ENCODE peak calls at places on chromosomes 3 and 15, in six cellular contexts. U, W, I, A, V and Q are unnamed samples.
A peak's percentile ranks its signal among the peaks of the same experiment; 100 is the strongest.

GRCh38 chr3:94433811-94434210 is 370.9 kb downstream of the NSUN3 start:
- DNase-seq in U (no peak), W (no peak), I (no peak), A (no peak), V (no peak), Q (no peak)

GRCh38 chr3:122689587-122689986 is 8.9 kb downstream of the PARP14 start:
- DNase-seq in U (no peak), W (no peak), I (no peak), A (no peak), V (no peak), Q (no peak)

GRCh38 chr3:187737401-187738088 is 7.7 kb downstream of the BCL6 start:
- DNase-seq in U (peak; percentile 88), W (peak; percentile 60), I (no peak), A (peak; percentile 84), V (peak; percentile 56), Q (peak; percentile 93)

GRCh38 chr3:184314363-184314699 is at the start of gene EIF4G1:
- DNase-seq in U (peak; percentile 98), W (peak; percentile 96), I (peak; percentile 57), A (peak; percentile 96), V (peak; percentile 94), Q (peak; percentile 98)

GRCh38 chr15:33108518-33108917 is 86.0 kb downstream of the FMN1 start:
- DNase-seq in U (no peak), W (no peak), I (no peak), A (no peak), V (no peak), Q (no peak)

GRCh38 chr15:32687556-32687955 is 30.2 kb upstream of the GREM1 start:
- DNase-seq in U (no peak), W (no peak), I (no peak), A (no peak), V (no peak), Q (no peak)

GRCh38 chr3:69079269-69080159 is 651 bp downstream of the UBA3 start:
- DNase-seq in U (peak; percentile 67), W (no peak), I (no peak), A (peak; percentile 19), V (peak; percentile 33), Q (peak; percentile 72)

GRCh38 chr3:53347261-53348064 is at the start of gene DCP1A:
- DNase-seq in U (peak; percentile 97), W (peak; percentile 95), I (peak; percentile 79), A (peak; percentile 97), V (peak; percentile 98), Q (peak; percentile 96)

GRCh38 chr3:142019794-142020320 is 129.5 kb downstream of the TFDP2 start:
- DNase-seq in U (no peak), W (no peak), I (no peak), A (no peak), V (no peak), Q (no peak)

GRCh38 chr3:146164951-146165350 is 4.0 kb upstream of the PLOD2 start:
- DNase-seq in U (no peak), W (no peak), I (no peak), A (no peak), V (no peak), Q (no peak)

GRCh38 chr15:74815961-74816360 is 3.3 kb downstream of the LMAN1L start:
- DNase-seq in U (no peak), W (no peak), I (no peak), A (peak; percentile 59), V (no peak), Q (no peak)

GRCh38 chr3:71119171-71119570 is 464.4 kb downstream of the FOXP1 start:
- DNase-seq in U (no peak), W (no peak), I (no peak), A (no peak), V (no peak), Q (no peak)

GRCh38 chr3:175836622-175837021 is 977.5 kb downstream of the NAALADL2 start:
- DNase-seq in U (no peak), W (no peak), I (no peak), A (no peak), V (no peak), Q (no peak)

GRCh38 chr15:31318429-31318828 is 8.2 kb upstream of the KLF13 start:
- DNase-seq in U (no peak), W (no peak), I (no peak), A (no peak), V (no peak), Q (peak; percentile 33)

GRCh38 chr3:20225769-20226168 is 39.8 kb upstream of the SGO1 start:
- DNase-seq in U (no peak), W (no peak), I (no peak), A (no peak), V (no peak), Q (no peak)

GRCh38 chr15:46131876-46132275 is 497.0 kb downstream of the SQOR start:
- DNase-seq in U (no peak), W (no peak), I (no peak), A (no peak), V (no peak), Q (no peak)

GRCh38 chr15:66072616-66073361 is 180.8 kb downstream of the MEGF11 start:
- DNase-seq in U (no peak), W (peak; percentile 31), I (no peak), A (peak; percentile 69), V (peak; percentile 41), Q (no peak)

GRCh38 chr3:40704224-40704623 is 179.5 kb downstream of the ZNF621 start:
- DNase-seq in U (no peak), W (no peak), I (no peak), A (no peak), V (no peak), Q (no peak)

GRCh38 chr15:38670142-38671002 is 105.8 kb upstream of the RASGRP1 start:
- DNase-seq in U (no peak), W (no peak), I (peak; percentile 7), A (no peak), V (no peak), Q (no peak)

GRCh38 chr3:9047465-9048346 is 84.4 kb upstream of the RAD18 start:
- DNase-seq in U (no peak), W (no peak), I (no peak), A (no peak), V (no peak), Q (no peak)

GRCh38 chr15:31799711-31800321 is 230.5 kb upstream of the CHRNA7 start:
- DNase-seq in U (no peak), W (no peak), I (no peak), A (no peak), V (no peak), Q (no peak)

GRCh38 chr3:45417949-45418847 is 29.8 kb downstream of the LARS2 start:
- DNase-seq in U (no peak), W (no peak), I (no peak), A (no peak), V (no peak), Q (no peak)

GRCh38 chr3:43102773-43103480 is 3.0 kb downstream of the POMGNT2 start:
- DNase-seq in U (no peak), W (no peak), I (no peak), A (peak; percentile 19), V (no peak), Q (no peak)

GRCh38 chr3:158709666-158710083 is 22.6 kb downstream of the RARRES1 start:
- DNase-seq in U (no peak), W (no peak), I (no peak), A (peak; percentile 74), V (no peak), Q (no peak)

GRCh38 chr3:158712443-158712842 is 19.8 kb downstream of the RARRES1 start:
- DNase-seq in U (no peak), W (no peak), I (no peak), A (no peak), V (no peak), Q (no peak)

GRCh38 chr3:158711886-158712285 is 20.4 kb downstream of the RARRES1 start:
- DNase-seq in U (no peak), W (no peak), I (no peak), A (no peak), V (no peak), Q (no peak)

GRCh38 chr3:158710601-158711000 is 21.7 kb downstream of the RARRES1 start:
- DNase-seq in U (no peak), W (no peak), I (no peak), A (no peak), V (no peak), Q (no peak)

DNA sequence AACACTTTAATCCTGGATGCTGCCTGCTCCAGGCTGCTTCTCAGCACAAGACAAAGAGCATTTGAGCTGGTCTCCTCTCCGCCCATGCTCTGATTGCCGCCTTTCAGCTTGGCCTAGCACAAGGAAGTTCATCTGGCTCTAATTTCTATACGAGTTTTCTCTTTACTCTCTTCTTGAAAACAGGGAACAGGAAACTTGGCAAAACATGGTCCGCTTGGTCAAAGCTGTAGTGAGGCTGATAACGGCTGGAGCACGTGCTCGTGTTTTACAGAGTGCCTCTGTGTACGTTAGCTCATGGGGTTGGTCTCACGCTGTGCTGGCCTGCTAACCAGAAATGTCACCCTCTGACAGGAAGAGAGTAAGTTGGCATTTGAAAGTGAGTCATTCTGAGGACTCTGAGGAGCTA is 19.2 kb downstream of the RARRES1 start:
- DNase-seq in U (no peak), W (no peak), I (no peak), A (peak; percentile 47), V (no peak), Q (no peak)
- H3K4me1 ChIP-seq in U (no peaks in the 10 kb centered on the region), W (no peaks in the 10 kb centered on the region), I (peaks cover 7% of the 10 kb centered on the region), A (peaks cover 37% of the 10 kb centered on the region), V (no peaks in the 10 kb centered on the region), Q (peaks cover 18% of the 10 kb centered on the region)

GRCh38 chr15:98711810-98712209 is 63.5 kb downstream of the IGF1R start:
- DNase-seq in U (no peak), W (no peak), I (no peak), A (no peak), V (no peak), Q (no peak)
- H3K4me1 ChIP-seq in U (peaks cover 22% of the 10 kb centered on the region), W (peaks cover 58% of the 10 kb centered on the region), I (peaks cover 29% of the 10 kb centered on the region), A (peaks cover 44% of the 10 kb centered on the region), V (peaks cover 34% of the 10 kb centered on the region), Q (peaks cover 17% of the 10 kb centered on the region)

GRCh38 chr3:12658593-12659058 is 5.3 kb downstream of the RAF1 start:
- DNase-seq in U (no peak), W (no peak), I (no peak), A (no peak), V (no peak), Q (no peak)

GRCh38 chr3:12655701-12656100 is 8.2 kb downstream of the RAF1 start:
- DNase-seq in U (no peak), W (no peak), I (no peak), A (no peak), V (no peak), Q (no peak)

GRCh38 chr3:12656193-12656592 is 7.7 kb downstream of the RAF1 start:
- DNase-seq in U (no peak), W (no peak), I (no peak), A (no peak), V (no peak), Q (no peak)

GRCh38 chr3:12659316-12660015 is 4.5 kb downstream of the RAF1 start:
- DNase-seq in U (no peak), W (no peak), I (no peak), A (no peak), V (no peak), Q (no peak)

DNA sequence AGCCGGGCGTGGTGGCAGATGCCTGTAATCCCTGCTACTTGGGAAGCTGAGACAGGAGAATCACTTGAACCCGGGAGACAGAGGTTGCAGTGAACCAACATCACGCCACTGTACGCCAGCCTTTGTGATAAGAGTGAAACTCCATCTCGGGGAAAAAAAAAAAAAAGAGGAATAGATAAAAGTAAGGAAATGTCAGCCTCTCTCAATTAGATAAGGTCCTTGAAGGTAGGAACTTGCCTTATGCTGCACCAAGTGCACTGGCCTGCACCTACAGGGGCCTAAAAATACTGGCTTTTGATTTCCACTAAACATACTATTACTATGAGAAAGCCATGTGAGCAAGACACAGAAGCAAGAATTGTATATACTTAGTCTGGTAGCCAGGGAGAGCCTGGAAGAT is 7.1 kb downstream of the RAF1 start:
- DNase-seq in U (no peak), W (no peak), I (no peak), A (no peak), V (no peak), Q (no peak)
- H3K4me1 ChIP-seq in U (peaks cover 17% of the 10 kb centered on the region), W (peaks cover 55% of the 10 kb centered on the region), I (peaks cover 48% of the 10 kb centered on the region), A (peaks cover 68% of the 10 kb centered on the region), V (no peaks in the 10 kb centered on the region), Q (peaks cover 72% of the 10 kb centered on the region)

GRCh38 chr3:172072543-172072942 is 33.2 kb downstream of the FNDC3B start:
- DNase-seq in U (no peak), W (no peak), I (no peak), A (no peak), V (no peak), Q (no peak)
- H3K4me1 ChIP-seq in U (peaks cover 71% of the 10 kb centered on the region), W (peaks cover 82% of the 10 kb centered on the region), I (peaks cover 10% of the 10 kb centered on the region), A (peaks cover 77% of the 10 kb centered on the region), V (peaks cover 5% of the 10 kb centered on the region), Q (peaks cover 54% of the 10 kb centered on the region)